ENCODE peak calls at places on chromosomes 2 and 18, in five cellular contexts. One of them, this sample, is unnamed. For H3K4me1, the result is how much of the 10 kb centered on the place peaks cover.

GRCh38 chr2:124975224-124975623 is 950.1 kb downstream of the CNTNAP5 start:
- DNase-seq in spleen: no peak
- DNase-seq in neural progenitor cell: no peak
- DNase-seq in mammary epithelial cell: no peak
- DNase-seq in K562: no peak
- DNase-seq in this sample: no peak

GRCh38 chr18:22253676-22254075 is 84.3 kb downstream of the GATA6 start:
- DNase-seq in neural progenitor cell: no peak
- DNase-seq in spleen: no peak
- DNase-seq in K562: no peak
- DNase-seq in mammary epithelial cell: no peak
- DNase-seq in this sample: no peak

GRCh38 chr2:126655500-126656310 is at the start of gene GYPC:
- DNase-seq in spleen: peak
- DNase-seq in neural progenitor cell: peak
- DNase-seq in K562: peak
- DNase-seq in mammary epithelial cell: no peak
- DNase-seq in this sample: peak

GRCh38 chr2:151918308-151918707 is 90.1 kb upstream of the ARL5A start:
- DNase-seq in neural progenitor cell: no peak
- DNase-seq in mammary epithelial cell: no peak
- DNase-seq in spleen: no peak
- DNase-seq in K562: no peak
- DNase-seq in this sample: no peak

GRCh38 chr2:218229851-218230250 is 12.9 kb downstream of the ARPC2 start:
- DNase-seq in spleen: no peak
- DNase-seq in neural progenitor cell: no peak
- DNase-seq in mammary epithelial cell: peak
- DNase-seq in K562: no peak
- DNase-seq in this sample: no peak

GRCh38 chr2:150303281-150303680 is 184.2 kb downstream of the RND3 start:
- DNase-seq in neural progenitor cell: no peak
- DNase-seq in mammary epithelial cell: no peak
- DNase-seq in spleen: no peak
- DNase-seq in K562: no peak
- DNase-seq in this sample: no peak

GRCh38 chr18:35039633-35040032 is 1.6 kb upstream of the MAPRE2 start:
- DNase-seq in K562: no peak
- DNase-seq in neural progenitor cell: no peak
- DNase-seq in mammary epithelial cell: no peak
- DNase-seq in spleen: no peak
- DNase-seq in this sample: no peak

GRCh38 chr2:97806738-97807618 is 93.6 kb downstream of the ZAP70 start:
- DNase-seq in neural progenitor cell: peak
- DNase-seq in spleen: peak
- DNase-seq in mammary epithelial cell: peak
- DNase-seq in K562: peak
- DNase-seq in this sample: peak

GRCh38 chr18:8705280-8705940 is at the start of gene MTCL1:
- DNase-seq in mammary epithelial cell: peak
- DNase-seq in K562: peak
- DNase-seq in neural progenitor cell: peak
- DNase-seq in spleen: peak
- DNase-seq in this sample: peak

GRCh38 chr2:226849349-226849748 is 13.5 kb downstream of the RHBDD1 start:
- DNase-seq in neural progenitor cell: no peak
- DNase-seq in K562: no peak
- DNase-seq in mammary epithelial cell: no peak
- DNase-seq in spleen: no peak
- DNase-seq in this sample: no peak

GRCh38 chr18:28177828-28178635 is 1.1 kb upstream of the CDH2 start:
- DNase-seq in neural progenitor cell: peak
- DNase-seq in spleen: no peak
- DNase-seq in mammary epithelial cell: peak
- DNase-seq in K562: no peak
- DNase-seq in this sample: peak
- H3K4me3 ChIP-seq in neural progenitor cell: peak
- H3K4me3 ChIP-seq in spleen: peak
- H3K4me3 ChIP-seq in mammary epithelial cell: peak
- H3K4me3 ChIP-seq in K562: no peak
- H3K4me3 ChIP-seq in this sample: peak

DNA sequence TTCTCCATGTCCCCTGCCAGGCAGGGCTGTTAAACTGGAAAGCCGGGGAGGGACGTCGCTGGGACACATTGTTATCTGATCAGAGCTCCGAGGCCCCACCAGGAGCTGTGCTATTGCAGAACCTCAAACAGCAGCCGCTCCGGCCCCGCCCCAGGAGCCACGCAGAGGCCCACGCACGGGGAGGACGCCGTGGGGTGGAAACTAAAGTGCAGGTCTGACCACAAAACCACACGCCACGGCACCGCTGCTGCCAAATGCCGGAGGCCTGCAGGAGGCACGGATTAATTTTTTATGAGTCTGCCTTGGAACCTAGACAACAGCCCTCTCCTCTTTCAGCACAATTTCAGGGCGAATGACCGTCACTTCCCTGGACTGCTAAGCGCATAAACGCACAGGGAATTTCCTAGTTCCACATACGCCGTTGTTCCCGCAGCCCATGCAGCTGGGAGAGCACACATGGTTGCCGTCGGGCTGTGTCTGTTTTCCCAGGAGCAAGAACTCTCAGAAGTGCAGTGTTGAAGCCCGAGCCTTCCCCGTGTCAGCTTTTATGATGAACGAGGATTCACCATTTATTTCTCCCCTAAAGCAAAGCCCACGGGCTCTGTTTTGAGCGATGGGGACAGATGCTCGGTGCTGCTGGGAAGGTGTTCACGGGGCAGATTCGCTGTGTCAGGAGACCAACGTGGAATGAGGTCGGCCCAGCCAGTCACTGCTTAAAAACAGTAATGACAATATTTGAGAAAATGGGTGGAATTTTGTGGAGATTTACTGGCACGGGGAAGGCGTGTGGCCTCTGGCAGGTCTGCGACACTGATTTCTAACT is 43.7 kb downstream of the NFATC1 start:
- DNase-seq in spleen: no peak
- DNase-seq in mammary epithelial cell: no peak
- DNase-seq in K562: peak
- DNase-seq in neural progenitor cell: no peak
- DNase-seq in this sample: no peak
- TF ChIP-seq CTCF in spleen: no peak
- TF ChIP-seq CTCF in mammary epithelial cell: no peak
- TF ChIP-seq CTCF in K562: no peak
- TF ChIP-seq CTCF in neural progenitor cell: no peak
- TF ChIP-seq CTCF in this sample: no peak

GRCh38 chr2:30956995-30957394 is 149.7 kb upstream of the CAPN13 start:
- DNase-seq in spleen: peak
- DNase-seq in neural progenitor cell: no peak
- DNase-seq in K562: no peak
- DNase-seq in mammary epithelial cell: no peak
- DNase-seq in this sample: no peak
- H3K4me1 ChIP-seq in spleen: under half
- H3K4me1 ChIP-seq in neural progenitor cell: under half
- H3K4me1 ChIP-seq in K562: under half
- H3K4me1 ChIP-seq in mammary epithelial cell: under half
- H3K4me1 ChIP-seq in this sample: under half

DNA sequence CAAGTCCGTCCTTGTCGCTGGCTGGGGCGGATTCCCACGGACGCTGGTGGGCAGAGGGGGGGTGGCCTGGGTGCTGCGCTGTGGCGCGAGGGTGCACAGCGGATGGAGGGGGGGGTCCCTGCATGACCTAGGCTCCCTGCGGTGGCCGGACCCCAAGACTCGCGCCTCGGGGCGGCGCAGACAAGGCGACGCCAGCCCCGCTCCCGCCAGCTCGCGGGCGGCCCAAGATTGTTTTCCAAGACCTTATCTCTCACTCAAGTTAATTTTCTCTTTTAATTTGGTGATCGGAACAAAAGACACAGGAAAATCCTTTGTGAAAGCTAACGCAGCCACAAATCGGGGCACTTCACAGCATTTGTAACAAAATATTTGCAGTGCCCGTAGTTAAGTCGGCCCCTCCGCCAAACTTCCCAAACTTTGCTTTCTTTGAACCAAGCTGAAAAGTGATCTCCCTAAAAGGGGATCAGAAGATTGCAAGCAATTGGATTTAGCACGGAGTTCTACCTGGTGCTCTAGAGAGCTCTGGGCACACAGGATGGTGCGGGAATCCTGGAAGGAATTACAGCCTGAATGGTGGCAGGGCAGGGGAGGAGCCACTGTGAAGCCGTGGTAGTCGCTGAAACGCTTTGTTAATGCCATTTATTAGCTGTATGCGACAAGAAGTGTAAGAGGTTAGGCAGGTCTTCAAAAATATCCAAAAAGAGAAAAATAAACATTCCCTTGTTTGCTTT is 4.8 kb upstream of the ID2 start:
- DNase-seq in spleen: no peak
- DNase-seq in neural progenitor cell: peak
- DNase-seq in K562: no peak
- DNase-seq in mammary epithelial cell: no peak
- DNase-seq in this sample: no peak
- H3K4me3 ChIP-seq in spleen: peak
- H3K4me3 ChIP-seq in neural progenitor cell: peak
- H3K4me3 ChIP-seq in K562: peak
- H3K4me3 ChIP-seq in mammary epithelial cell: no peak
- H3K4me3 ChIP-seq in this sample: peak

GRCh38 chr2:74688881-74689280 is 34.8 kb downstream of the SEMA4F start:
- DNase-seq in spleen: no peak
- DNase-seq in mammary epithelial cell: peak
- DNase-seq in K562: no peak
- DNase-seq in neural progenitor cell: no peak
- DNase-seq in this sample: no peak

GRCh38 chr2:74694281-74694680 is 40.2 kb downstream of the SEMA4F start:
- DNase-seq in spleen: no peak
- DNase-seq in K562: no peak
- DNase-seq in mammary epithelial cell: no peak
- DNase-seq in neural progenitor cell: no peak
- DNase-seq in this sample: no peak

GRCh38 chr2:74689671-74690070 is 35.6 kb downstream of the SEMA4F start:
- DNase-seq in neural progenitor cell: no peak
- DNase-seq in K562: no peak
- DNase-seq in spleen: no peak
- DNase-seq in mammary epithelial cell: peak
- DNase-seq in this sample: no peak

GRCh38 chr2:74691955-74692354 is 37.9 kb downstream of the SEMA4F start:
- DNase-seq in neural progenitor cell: no peak
- DNase-seq in mammary epithelial cell: no peak
- DNase-seq in K562: no peak
- DNase-seq in spleen: no peak
- DNase-seq in this sample: no peak

GRCh38 chr2:74690571-74690970 is 36.5 kb downstream of the SEMA4F start:
- DNase-seq in spleen: no peak
- DNase-seq in mammary epithelial cell: peak
- DNase-seq in K562: peak
- DNase-seq in neural progenitor cell: peak
- DNase-seq in this sample: no peak
- TF ChIP-seq CTCF in spleen: peak
- TF ChIP-seq CTCF in mammary epithelial cell: peak
- TF ChIP-seq CTCF in K562: peak
- TF ChIP-seq CTCF in neural progenitor cell: peak
- TF ChIP-seq CTCF in this sample: peak

GRCh38 chr2:207161724-207162123 is 4.0 kb downstream of the KLF7 start:
- DNase-seq in K562: no peak
- DNase-seq in spleen: no peak
- DNase-seq in mammary epithelial cell: no peak
- DNase-seq in neural progenitor cell: no peak
- DNase-seq in this sample: no peak
- H3K4me1 ChIP-seq in K562: under half
- H3K4me1 ChIP-seq in spleen: under half
- H3K4me1 ChIP-seq in mammary epithelial cell: under half
- H3K4me1 ChIP-seq in neural progenitor cell: under half
- H3K4me1 ChIP-seq in this sample: under half

This sample was measured in stomach.